ENCODE peak calls at places on chromosomes 3 and 15, in five cellular contexts. Z, H, E, C and P are unnamed samples. For H3K4me1, the result is how much of the 10 kb centered on the place peaks cover.

GRCh38 chr15:66133247-66133646 is 120.3 kb downstream of the MEGF11 start:
- DNase-seq in C (no peak), E (no peak), H (no peak), Z (no peak), P (no peak)

GRCh38 chr3:190294030-190294429 is 28.2 kb downstream of the CLDN1 start:
- DNase-seq in H (no peak), E (no peak), C (no peak), Z (no peak), P (no peak)

GRCh38 chr3:37024092-37024491 is 30.8 kb downstream of the MLH1 start:
- DNase-seq in H (peak), Z (peak), C (no peak), E (peak), P (peak)

GRCh38 chr15:26864664-26865191 is 2.1 kb upstream of the GABRA5 start:
- DNase-seq in H (no peak), C (peak), Z (peak), E (peak), P (peak)

GRCh38 chr3:194255252-194256039 is 95.7 kb downstream of the CPN2 start:
- DNase-seq in H (peak), Z (peak), E (no peak), C (no peak), P (peak)

GRCh38 chr3:37499061-37499785 is 324.8 kb upstream of the LRRFIP2 start:
- DNase-seq in H (no peak), C (no peak), E (no peak), Z (no peak), P (no peak)

GRCh38 chr3:49295489-49296058 is 18.5 kb upstream of the C3orf62 start:
- DNase-seq in H (peak), E (peak), Z (peak), C (no peak), P (no peak)

GRCh38 chr15:25679492-25679891 is 183.6 kb downstream of the ATP10A start:
- DNase-seq in H (no peak), Z (no peak), E (no peak), C (no peak), P (no peak)

GRCh38 chr3:129058441-129059194 is 2.0 kb upstream of the GP9 start:
- DNase-seq in H (peak), Z (no peak), C (no peak), E (no peak), P (peak)

GRCh38 chr15:65323071-65323511 is 18.6 kb downstream of the RNU5B-1 start:
- DNase-seq in H (no peak), E (no peak), C (no peak), Z (peak), P (no peak)

GRCh38 chr3:190338717-190339116 is 16.5 kb upstream of the CLDN1 start:
- DNase-seq in C (no peak), Z (no peak), E (peak), H (no peak), P (no peak)

GRCh38 chr15:73751481-73751880 is 1.7 kb downstream of the INSYN1 start:
- DNase-seq in H (no peak), C (no peak), Z (no peak), E (no peak), P (no peak)

GRCh38 chr15:99424978-99425665 is 140.7 kb upstream of the MEF2A start:
- DNase-seq in Z (peak), H (no peak), E (peak), C (no peak), P (no peak)

GRCh38 chr15:58627706-58628105 is 121.8 kb downstream of the ADAM10 start:
- DNase-seq in E (no peak), C (no peak), H (no peak), Z (peak), P (peak)

GRCh38 chr3:184737063-184737462 is 25.2 kb upstream of the MAGEF1 start:
- DNase-seq in C (no peak), H (no peak), Z (no peak), E (no peak), P (no peak)

GRCh38 chr15:44325568-44325967 is 37.0 kb downstream of the GOLM2 start:
- DNase-seq in C (peak), Z (no peak), E (no peak), H (no peak), P (no peak)

GRCh38 chr3:27094721-27095120 is 274.5 kb downstream of the NEK10 start:
- DNase-seq in H (no peak), E (no peak), C (no peak), Z (no peak), P (no peak)

GRCh38 chr3:188153949-188154757 is at the start of gene LPP:
- DNase-seq in E (peak), Z (peak), C (peak), H (peak), P (peak)

GRCh38 chr3:133977568-133977967 is 52.2 kb downstream of the SLCO2A1 start:
- DNase-seq in Z (no peak), C (no peak), H (no peak), E (no peak), P (no peak)

GRCh38 chr3:46865034-46865507 is 1.8 kb upstream of the MYL3 start:
- DNase-seq in C (no peak), H (no peak), Z (peak), E (peak), P (no peak)

GRCh38 chr3:68504185-68504584 is 428.2 kb downstream of the TAFA4 start:
- DNase-seq in C (peak), E (no peak), Z (no peak), H (no peak), P (no peak)

GRCh38 chr3:150439657-150440056 is 31.6 kb downstream of the TSC22D2 start:
- DNase-seq in C (no peak), Z (no peak), E (no peak), H (no peak), P (no peak)

GRCh38 chr15:79635897-79636596 is 203.9 kb downstream of the MINAR1 start:
- DNase-seq in H (no peak), E (peak), C (no peak), Z (no peak), P (no peak)

GRCh38 chr3:83928391-83928790 is 1030.4 kb upstream of the CADM2 start:
- DNase-seq in C (no peak), Z (no peak), H (no peak), E (peak), P (no peak)

GRCh38 chr3:22713936-22714335 is 489.2 kb upstream of the UBE2E2 start:
- DNase-seq in Z (peak), E (peak), H (no peak), C (no peak), P (no peak)

GRCh38 chr15:85174521-85174920 is 192.9 kb downstream of the PDE8A start:
- DNase-seq in E (no peak), Z (no peak), C (no peak), H (no peak), P (no peak)

GRCh38 chr3:27378331-27378730 is 9.1 kb upstream of the NEK10 start:
- DNase-seq in C (no peak), E (no peak), Z (no peak), H (no peak), P (no peak)

GRCh38 chr3:158574646-158575045 is 3.7 kb downstream of the MLF1 start:
- DNase-seq in C (no peak), Z (no peak), E (no peak), H (no peak), P (no peak)

GRCh38 chr3:118793176-118793575 is 241.5 kb downstream of the IGSF11 start:
- DNase-seq in C (no peak), E (no peak), H (no peak), Z (no peak), P (no peak)

DNA sequence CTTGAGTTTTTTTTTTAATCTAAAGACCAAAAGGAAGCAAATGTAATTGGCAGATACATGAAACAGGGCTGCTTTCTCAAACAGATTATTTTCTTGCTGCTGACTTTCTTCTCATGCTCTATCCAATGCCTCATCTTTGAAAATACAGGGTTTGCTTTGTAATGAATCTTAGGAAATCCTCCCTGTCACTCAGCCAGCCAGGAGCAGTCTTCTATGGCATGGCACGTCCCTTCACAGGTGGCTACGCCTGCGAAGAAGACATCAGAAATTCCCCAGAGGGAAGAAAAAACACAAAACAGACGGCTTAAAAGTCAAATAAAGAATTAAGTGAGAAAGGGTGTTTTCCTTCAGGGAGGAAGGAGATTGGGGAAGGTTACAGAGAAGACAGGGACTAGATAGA is 242.5 kb downstream of the IGSF11 start:
- DNase-seq in Z (no peak), E (no peak), C (no peak), H (no peak), P (no peak)
- H3K4me1 ChIP-seq in Z (under half), E (under half), C (under half), H (under half), P (under half)

GRCh38 chr15:32855942-32856341 is 138.1 kb downstream of the GREM1 start:
- DNase-seq in H (no peak), C (no peak), Z (peak), E (peak), P (no peak)
- H3K4me1 ChIP-seq in H (under half), C (under half), Z (under half), E (half or more), P (under half)

DNA sequence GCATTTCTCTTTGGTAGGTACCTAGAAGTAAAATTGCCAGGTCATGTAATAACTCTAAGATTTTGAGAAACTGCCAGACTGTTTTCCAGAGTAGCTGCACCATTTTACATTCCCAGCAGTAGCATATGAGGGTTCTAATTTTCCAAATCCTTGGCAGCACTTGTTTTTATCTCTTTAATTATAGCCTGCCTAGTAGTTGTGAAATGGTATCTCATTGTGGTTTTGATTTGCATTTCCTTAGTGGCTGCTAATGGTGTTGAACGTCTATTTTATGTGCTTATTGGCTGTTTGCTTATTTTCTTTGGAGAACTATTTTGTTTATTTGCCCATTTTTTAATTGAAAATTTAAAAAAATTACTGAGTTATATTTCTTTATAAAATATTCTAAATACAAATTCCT is 117.9 kb downstream of the TCF12 start:
- DNase-seq in C (no peak), E (no peak), H (no peak), Z (peak), P (no peak)
- H3K4me1 ChIP-seq in C (under half), E (under half), H (under half), Z (under half), P (under half)

GRCh38 chr3:51391075-51391565 is at the start of gene RBM15B:
- DNase-seq in C (peak), H (peak), E (peak), Z (peak), P (peak)

GRCh38 chr3:51390600-51391074 is 448 bp upstream of the RBM15B start:
- DNase-seq in E (no peak), H (no peak), Z (no peak), C (no peak), P (no peak)

GRCh38 chr3:51392301-51393095 is 1.4 kb downstream of the RBM15B start:
- DNase-seq in H (no peak), E (no peak), Z (no peak), C (no peak), P (no peak)

GRCh38 chr3:51393096-51393495 is 2.0 kb downstream of the RBM15B start:
- DNase-seq in Z (no peak), H (no peak), C (no peak), E (no peak), P (no peak)

DNA sequence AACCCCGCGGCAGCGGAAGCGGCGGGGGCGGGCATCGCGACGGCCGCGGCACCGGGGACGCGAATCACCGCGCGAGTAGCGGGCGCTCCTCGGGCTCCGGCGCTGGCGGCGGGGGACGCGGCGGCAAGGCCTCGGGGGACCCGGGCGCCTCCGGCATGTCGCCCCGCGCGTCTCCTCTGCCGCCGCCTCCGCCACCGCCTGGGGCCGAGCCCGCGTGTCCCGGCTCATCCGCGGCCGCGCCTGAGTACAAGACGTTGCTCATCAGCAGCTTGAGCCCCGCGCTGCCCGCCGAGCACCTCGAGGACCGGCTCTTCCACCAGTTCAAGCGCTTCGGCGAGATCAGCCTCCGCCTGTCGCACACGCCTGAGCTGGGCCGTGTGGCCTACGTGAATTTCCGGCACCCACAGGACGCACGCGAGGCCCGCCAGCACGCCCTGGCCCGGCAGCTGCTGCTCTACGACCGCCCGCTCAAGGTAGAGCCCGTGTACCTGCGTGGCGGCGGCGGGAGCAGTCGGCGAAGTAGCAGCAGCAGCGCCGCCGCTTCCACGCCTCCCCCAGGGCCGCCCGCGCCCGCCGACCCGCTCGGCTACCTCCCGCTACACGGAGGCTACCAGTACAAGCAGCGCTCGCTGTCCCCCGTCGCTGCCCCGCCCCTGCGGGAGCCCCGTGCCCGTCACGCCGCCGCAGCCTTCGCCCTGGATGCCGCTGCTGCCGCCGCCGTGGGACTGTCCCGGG is 648 bp downstream of the RBM15B start:
- DNase-seq in C (no peak), Z (peak), E (peak), H (peak), P (peak)
- H3K4me1 ChIP-seq in C (under half), Z (under half), E (under half), H (half or more), P (under half)